ENCODE peak calls at places on chromosome 13, in five cellular contexts. E is CD4-positive, alpha-beta T cell; H is activated CD4-positive, alpha-beta T cell treated with anti-CD3 and anti-CD28 coated beads, Interleukin-2, amount 50 U/mL, for 1 hour; D is MV-4-11; O is A172. V is an unnamed sample.

GRCh38 chr13:39401091-39401647 is 201.8 kb downstream of the LHFPL6 start:
- DNase-seq in E (no peak), H (no peak), D (peak), O (no peak), V (no peak)

GRCh38 chr13:106491928-106492327 is 43.5 kb downstream of the EFNB2 start:
- DNase-seq in E (no peak), H (no peak), D (no peak), O (no peak), V (no peak)

GRCh38 chr13:110589991-110590390 is 25.4 kb upstream of the NAXD start:
- DNase-seq in E (no peak), H (no peak), D (no peak), O (no peak), V (no peak)

GRCh38 chr13:109381546-109382180 is 404.7 kb downstream of the IRS2 start:
- DNase-seq in E (no peak), H (no peak), D (no peak), O (peak), V (peak)

GRCh38 chr13:24261566-24261965 is 47.8 kb upstream of the C1QTNF9 start:
- DNase-seq in E (no peak), H (no peak), D (peak), O (no peak), V (no peak)

GRCh38 chr13:26984337-26984736 is 187.3 kb downstream of the USP12 start:
- DNase-seq in E (no peak), H (no peak), D (no peak), O (no peak), V (no peak)

GRCh38 chr13:20495087-20496023 is 30.3 kb downstream of the CRYL1 start:
- DNase-seq in E (peak), H (peak), D (peak), O (peak), V (peak)

GRCh38 chr13:83880275-83881027 is 1.8 kb downstream of the SLITRK1 start:
- DNase-seq in E (no peak), H (no peak), D (no peak), O (no peak), V (no peak)

GRCh38 chr13:83221813-83222241 is 660.4 kb downstream of the SLITRK1 start:
- DNase-seq in E (no peak), H (no peak), D (no peak), O (peak), V (no peak)

GRCh38 chr13:102870677-102871415 is 25.0 kb downstream of the ERCC5 start:
- DNase-seq in E (peak), H (peak), D (peak), O (peak), V (no peak)

GRCh38 chr13:110127986-110128511 is 178.9 kb downstream of the COL4A1 start:
- DNase-seq in E (no peak), H (no peak), D (no peak), O (peak), V (no peak)

GRCh38 chr13:81106348-81106747 is 765.4 kb upstream of the SPRY2 start:
- DNase-seq in E (no peak), H (no peak), D (no peak), O (no peak), V (no peak)

V was measured in retinal pigment epithelial cell.